ENCODE peak calls at places on chromosomes 11 and 22, in four cellular contexts. X is GM12891, V is HepG2, E is H1. H is an unnamed sample.

GRCh38 chr11:120079750-120080610 is 57.9 kb downstream of the TRIM29 start:
- DNase-seq in X (no peak), V (peak; percentile 34), E (no peak), H (no peak)

GRCh38 chr11:57742087-57742452 is 779 bp downstream of the SELENOH start:
- DNase-seq in E (no peak), X (no peak), V (no peak), H (no peak)

GRCh38 chr11:101401245-101401644 is 182.6 kb downstream of the TRPC6 start:
- DNase-seq in E (no peak), V (no peak), X (no peak), H (no peak)

GRCh38 chr22:50302041-50302541 is 5.4 kb downstream of the PLXNB2 start:
- DNase-seq in X (no peak), E (no peak), V (no peak), H (no peak)

GRCh38 chr11:133515075-133515474 is 17.2 kb downstream of the OPCML start:
- DNase-seq in X (no peak), E (no peak), V (no peak), H (no peak)

GRCh38 chr11:61693897-61694840 is 14.0 kb downstream of the DAGLA start:
- DNase-seq in X (no peak), E (no peak), V (peak; percentile 72), H (no peak)

GRCh38 chr11:329886-330253 is 9.2 kb upstream of the IFITM3 start:
- DNase-seq in E (no peak), X (no peak), V (no peak), H (no peak)

GRCh38 chr11:58742981-58743880 is 11.5 kb upstream of the GLYAT start:
- DNase-seq in E (no peak), X (no peak), V (no peak), H (no peak)

GRCh38 chr22:17095538-17095937 is 10.7 kb downstream of the IL17RA start:
- DNase-seq in V (no peak), X (no peak), E (no peak), H (no peak)

GRCh38 chr11:1574256-1575242 is 2.5 kb upstream of the DUSP8 start:
- DNase-seq in X (peak; percentile 77), E (no peak), V (no peak), H (peak; percentile 71)

GRCh38 chr11:2088284-2088683 is 50.9 kb downstream of the IGF2 start:
- DNase-seq in E (no peak), V (no peak), X (no peak), H (no peak)

GRCh38 chr22:31102441-31103081 is 4.8 kb downstream of the SELENOM start:
- DNase-seq in V (peak; percentile 84), E (no peak), X (no peak), H (no peak)

GRCh38 chr11:79623375-79623774 is 182.5 kb upstream of the TENM4 start:
- DNase-seq in V (no peak), E (no peak), X (no peak), H (no peak)

GRCh38 chr22:41367680-41368542 is 13.8 kb upstream of the TEF start:
- DNase-seq in E (no peak), X (no peak), V (peak; percentile 39), H (no peak)

GRCh38 chr22:23402275-23403151 is 177.6 kb downstream of the IGLL1 start:
- DNase-seq in E (peak; percentile 53), V (peak; percentile 67), X (peak; percentile 92), H (peak; percentile 70)

GRCh38 chr11:9002920-9003572 is 755 bp downstream of the NRIP3 start:
- DNase-seq in X (no peak), E (no peak), V (no peak), H (no peak)

GRCh38 chr22:30310881-30311771 is 15.6 kb downstream of the TBC1D10A start:
- DNase-seq in X (no peak), V (no peak), E (no peak), H (no peak)

GRCh38 chr22:46088541-46089311 is 61.6 kb upstream of the PPARA start:
- DNase-seq in V (no peak), X (no peak), E (no peak), H (no peak)

GRCh38 chr11:64089493-64089892 is 53.8 kb downstream of the FLRT1 start:
- DNase-seq in E (no peak), V (no peak), X (no peak), H (no peak)
- TF ChIP-seq POLR2A in E (no peak), V (no peak), X (no peak), H (no peak)

GRCh38 chr11:73795925-73796632 is 8.4 kb downstream of the MRPL48 start:
- DNase-seq in E (no peak), V (no peak), X (no peak), H (no peak)
- TF ChIP-seq TAF1 in E (no peak), V (no peak), X (no peak), H (no peak)

GRCh38 chr22:27105142-27106025 is 448.0 kb downstream of the MIAT start:
- DNase-seq in X (no peak), E (no peak), V (no peak), H (no peak)
- TF ChIP-seq POLR2A in X (no peak), E (no peak), V (no peak), H (no peak)

GRCh38 chr11:12150831-12151382 is 40.5 kb downstream of the MICAL2 start:
- DNase-seq in X (no peak), V (no peak), E (no peak), H (no peak)
- TF ChIP-seq TAF1 in X (no peak), V (no peak), E (no peak), H (no peak)

GRCh38 chr11:4393209-4394196 is at the start of gene TRIM21:
- DNase-seq in E (peak; percentile 41), V (peak; percentile 70), X (peak; percentile 56), H (peak; percentile 53)
- TF ChIP-seq POLR2A in E (peak; percentile 28), V (peak; percentile 49), X (peak; percentile 55), H (peak; percentile 65)

H was measured in GM12892.